ENCODE peak calls at places on chromosomes 16 and 17, in seven cellular contexts. Y is naive thymus-derived CD4-positive, alpha-beta T cell; R is iris pigment epithelial cell; F is naive thymus-derived CD8-positive, alpha-beta T cell; A is psoas muscle; B is hippocampal formation; X is effector CD4-positive, alpha-beta T cell. H is an unnamed sample.

GRCh38 chr17:30104575-30105339 is 11.9 kb upstream of the NSRP1 start:
- DNase-seq in Y (peak; percentile 46), R (peak; percentile 76), F (peak; percentile 63), A (peak; percentile 64), B (peak; percentile 82), X (peak; percentile 58), H (peak; percentile 92)

GRCh38 chr17:83156408-83156807 is 77.0 kb downstream of the METRNL start:
- DNase-seq in Y (no peak), R (no peak), F (no peak), A (no peak), B (no peak), X (no peak), H (no peak)

GRCh38 chr16:46974352-46974751 is 878 bp upstream of the DNAJA2 start:
- DNase-seq in Y (peak; percentile 29), R (peak; percentile 16), F (peak; percentile 40), A (no peak), B (no peak), X (no peak), H (no peak)

GRCh38 chr17:40551874-40552768 is 13.2 kb downstream of the CCR7 start:
- DNase-seq in Y (no peak), R (peak; percentile 99), F (peak; percentile 34), A (peak; percentile 62), B (peak; percentile 48), X (no peak), H (peak; percentile 86)

GRCh38 chr16:67969286-67970039 is 1.0 kb upstream of the SLC12A4 start:
- DNase-seq in Y (peak; percentile 43), R (peak; percentile 34), F (peak; percentile 43), A (no peak), B (no peak), X (no peak), H (no peak)

GRCh38 chr17:31696184-31696602 is 162.9 kb downstream of the COPRS start:
- DNase-seq in Y (no peak), R (peak; percentile 68), F (no peak), A (peak; percentile 84), B (peak; percentile 10), X (no peak), H (peak; percentile 84)

GRCh38 chr16:27841911-27842310 is 221.6 kb downstream of the GSG1L start:
- DNase-seq in Y (no peak), R (no peak), F (no peak), A (no peak), B (no peak), X (no peak), H (no peak)

GRCh38 chr17:50781167-50781566 is 13.8 kb upstream of the ANKRD40CL start:
- DNase-seq in Y (no peak), R (no peak), F (no peak), A (no peak), B (no peak), X (no peak), H (no peak)

GRCh38 chr17:28524476-28525415 is 18.6 kb downstream of the FOXN1 start:
- DNase-seq in Y (no peak), R (peak; percentile 71), F (no peak), A (no peak), B (no peak), X (no peak), H (peak; percentile 57)

GRCh38 chr16:84883301-84883700 is 63.5 kb downstream of the CRISPLD2 start:
- DNase-seq in Y (no peak), R (peak; percentile 12), F (no peak), A (peak; percentile 51), B (no peak), X (no peak), H (no peak)

GRCh38 chr17:7367083-7367482 is 12.1 kb downstream of the TMEM95 start:
- DNase-seq in Y (no peak), R (no peak), F (no peak), A (no peak), B (no peak), X (no peak), H (no peak)

GRCh38 chr16:78506372-78507193 is 407.1 kb downstream of the WWOX start:
- DNase-seq in Y (no peak), R (no peak), F (no peak), A (no peak), B (no peak), X (no peak), H (no peak)

GRCh38 chr16:81314603-81315270 is at the start of gene GAN:
- DNase-seq in Y (peak; percentile 93), R (peak; percentile 99), F (peak; percentile 94), A (peak; percentile 95), B (peak; percentile 90), X (peak; percentile 91), H (peak; percentile 97)

GRCh38 chr17:62800580-62800979 is 7.5 kb downstream of the MARCHF10 start:
- DNase-seq in Y (no peak), R (no peak), F (no peak), A (no peak), B (no peak), X (no peak), H (peak; percentile 36)

GRCh38 chr16:68700120-68700519 is 37.0 kb upstream of the CDH1 start:
- DNase-seq in Y (no peak), R (peak; percentile 62), F (no peak), A (no peak), B (no peak), X (no peak), H (peak; percentile 25)

GRCh38 chr17:58488428-58488890 is 251 bp upstream of the HSF5 start:
- DNase-seq in Y (no peak), R (no peak), F (no peak), A (no peak), B (no peak), X (no peak), H (no peak)

GRCh38 chr16:5905935-5906334 is 808.3 kb upstream of the EEF2KMT start:
- DNase-seq in Y (no peak), R (peak; percentile 18), F (no peak), A (no peak), B (no peak), X (no peak), H (no peak)

GRCh38 chr17:75181608-75182318 is 996 bp downstream of the SUMO2 start:
- DNase-seq in Y (peak; percentile 53), R (peak; percentile 30), F (peak; percentile 44), A (peak; percentile 33), B (no peak), X (peak; percentile 33), H (no peak)

GRCh38 chr17:65856865-65857264 is 295.4 kb upstream of the AXIN2 start:
- DNase-seq in Y (no peak), R (peak; percentile 28), F (no peak), A (no peak), B (no peak), X (no peak), H (peak; percentile 17)

GRCh38 chr17:48814504-48814903 is 2.5 kb downstream of the TTLL6 start:
- DNase-seq in Y (peak; percentile 45), R (peak; percentile 46), F (peak; percentile 62), A (peak; percentile 28), B (no peak), X (peak; percentile 32), H (peak; percentile 64)

GRCh38 chr17:7019839-7020519 is 2.9 kb upstream of the BCL6B start:
- DNase-seq in Y (no peak), R (no peak), F (no peak), A (peak; percentile 58), B (no peak), X (no peak), H (peak; percentile 61)

GRCh38 chr17:41002814-41003213 is 3.1 kb upstream of the KRTAP3-2 start:
- DNase-seq in Y (no peak), R (peak; percentile 73), F (no peak), A (no peak), B (no peak), X (no peak), H (no peak)